ENCODE peak calls at places on chromosomes 2 and 18, in six cellular contexts. G, H, D, A, R and F are unnamed samples.
A peak's percentile ranks its signal among the peaks of the same experiment; 100 is the strongest.

GRCh38 chr2:88090446-88091283 is 23.0 kb downstream of the SMYD1 start:
- DNase-seq in G (no peak), H (no peak), A (no peak), D (no peak), R (no peak), F (no peak)

GRCh38 chr2:177806025-177806424 is 266.6 kb downstream of the PDE11A start:
- DNase-seq in H (no peak), R (no peak), A (no peak), D (no peak), G (no peak), F (no peak)

GRCh38 chr2:219759801-219760200 is 132.4 kb downstream of the SLC4A3 start:
- DNase-seq in H (no peak), G (no peak), R (no peak), D (no peak), A (no peak), F (no peak)

GRCh38 chr2:143939976-143940375 is 579.9 kb downstream of the ZEB2 start:
- DNase-seq in G (no peak), R (no peak), D (no peak), A (peak; percentile 51), H (no peak), F (peak; percentile 30)

GRCh38 chr2:223523541-223523940 is 78.6 kb downstream of the SCG2 start:
- DNase-seq in G (no peak), R (no peak), H (no peak), A (peak; percentile 46), D (no peak), F (no peak)

GRCh38 chr18:70453058-70453775 is 164.4 kb downstream of the SOCS6 start:
- DNase-seq in R (no peak), A (peak; percentile 42), G (no peak), D (no peak), H (no peak), F (no peak)

GRCh38 chr2:54482725-54483124 is 26.6 kb downstream of the SPTBN1 start:
- DNase-seq in G (peak; percentile 33), A (peak; percentile 90), D (peak; percentile 17), R (no peak), H (no peak), F (no peak)

GRCh38 chr18:58176915-58177717 is 133.1 kb downstream of the NEDD4L start:
- DNase-seq in G (no peak), A (peak; percentile 95), D (no peak), R (no peak), H (no peak), F (no peak)

GRCh38 chr2:217162533-217162932 is 302.7 kb upstream of the TNP1 start:
- DNase-seq in G (no peak), R (peak; percentile 65), H (no peak), D (no peak), A (peak; percentile 99), F (no peak)

GRCh38 chr2:40440835-40441234 is 11.1 kb downstream of the SLC8A1 start:
- DNase-seq in D (no peak), G (no peak), A (no peak), H (no peak), R (no peak), F (no peak)

GRCh38 chr18:692841-693240 is 19.6 kb downstream of the ENOSF1 start:
- DNase-seq in H (no peak), D (no peak), R (no peak), G (no peak), A (no peak), F (peak; percentile 75)

GRCh38 chr18:35042389-35043066 is 1.3 kb downstream of the MAPRE2 start:
- DNase-seq in G (no peak), A (no peak), H (no peak), D (no peak), R (no peak), F (no peak)

GRCh38 chr2:7437716-7438648 is 520.8 kb downstream of the RNF144A start:
- DNase-seq in R (no peak), H (no peak), D (no peak), G (no peak), A (no peak), F (no peak)

GRCh38 chr2:133848111-133848649 is 279.9 kb upstream of the NCKAP5 start:
- DNase-seq in D (no peak), H (no peak), R (no peak), A (no peak), G (no peak), F (no peak)

DNA sequence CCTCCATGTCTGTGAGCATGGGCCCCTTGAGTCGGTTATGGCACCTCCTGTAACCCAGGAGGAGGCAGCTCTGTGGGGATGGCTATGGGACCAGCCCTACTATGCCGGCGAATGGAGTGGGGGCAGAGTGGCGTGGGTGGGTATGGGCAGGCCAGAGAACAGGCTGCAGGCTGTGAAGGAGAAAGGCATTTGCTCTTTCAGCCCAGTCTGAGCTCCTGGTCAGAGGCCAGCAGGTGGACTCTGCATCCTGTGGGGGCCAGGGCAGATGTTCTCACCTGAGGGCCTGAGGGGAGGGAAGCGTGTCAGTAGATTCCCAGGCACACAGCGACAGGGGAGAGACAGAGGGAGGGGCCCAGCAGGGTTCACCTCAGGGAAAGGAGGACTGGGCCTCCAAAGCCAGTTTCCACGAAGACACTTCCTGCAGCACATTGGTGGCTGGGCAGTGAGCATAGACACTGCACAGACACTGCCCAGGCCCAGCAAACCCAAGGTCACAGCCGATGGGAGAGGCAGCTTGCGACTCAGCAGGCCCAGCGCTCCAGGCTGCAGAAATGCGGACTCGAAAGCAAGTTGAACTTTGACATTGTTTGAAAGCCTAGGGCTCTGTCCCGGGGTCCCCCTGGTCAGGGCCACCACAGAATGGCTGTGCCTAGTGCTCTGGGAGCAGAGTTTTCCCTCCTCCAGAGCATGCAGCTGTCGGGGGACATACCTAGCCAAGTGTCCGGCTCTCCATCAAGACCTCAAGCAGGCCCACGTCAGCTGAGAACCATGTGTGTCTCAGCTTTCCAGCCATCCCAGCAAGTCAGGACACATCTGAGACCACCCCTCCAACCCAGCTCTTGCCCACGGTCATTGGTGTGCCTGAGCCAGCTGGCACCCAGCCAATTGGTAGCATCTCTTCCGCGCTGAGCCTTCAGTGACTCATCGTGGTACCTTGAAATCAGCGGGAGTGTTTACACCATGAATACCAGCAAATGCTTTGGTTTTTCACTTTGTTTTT is 53.8 kb downstream of the TGOLN2 start:
- DNase-seq in A (peak; percentile 91), G (no peak), R (peak; percentile 23), D (peak; percentile 26), H (no peak), F (peak; percentile 78)
- H3K4me1 ChIP-seq in A (peaks cover 37% of the 10 kb centered on the region), G (no peaks in the 10 kb centered on the region), R (no peaks in the 10 kb centered on the region), D (peaks cover 40% of the 10 kb centered on the region), H (no peaks in the 10 kb centered on the region), F (peaks cover 34% of the 10 kb centered on the region)

GRCh38 chr18:61894751-61895524 is 2.1 kb upstream of the RNF152 start:
- DNase-seq in R (no peak), H (no peak), G (no peak), A (no peak), D (no peak), F (no peak)

GRCh38 chr18:61896118-61896517 is 3.3 kb upstream of the RNF152 start:
- DNase-seq in R (no peak), G (no peak), D (no peak), A (no peak), H (no peak), F (no peak)

GRCh38 chr18:61893304-61893970 is 630 bp upstream of the RNF152 start:
- DNase-seq in G (no peak), R (peak; percentile 3), D (peak; percentile 55), H (no peak), A (peak; percentile 61), F (peak; percentile 69)

GRCh38 chr18:61892683-61893303 is at the start of gene RNF152:
- DNase-seq in D (peak; percentile 32), R (no peak), H (no peak), A (peak; percentile 25), G (no peak), F (peak; percentile 15)

DNA sequence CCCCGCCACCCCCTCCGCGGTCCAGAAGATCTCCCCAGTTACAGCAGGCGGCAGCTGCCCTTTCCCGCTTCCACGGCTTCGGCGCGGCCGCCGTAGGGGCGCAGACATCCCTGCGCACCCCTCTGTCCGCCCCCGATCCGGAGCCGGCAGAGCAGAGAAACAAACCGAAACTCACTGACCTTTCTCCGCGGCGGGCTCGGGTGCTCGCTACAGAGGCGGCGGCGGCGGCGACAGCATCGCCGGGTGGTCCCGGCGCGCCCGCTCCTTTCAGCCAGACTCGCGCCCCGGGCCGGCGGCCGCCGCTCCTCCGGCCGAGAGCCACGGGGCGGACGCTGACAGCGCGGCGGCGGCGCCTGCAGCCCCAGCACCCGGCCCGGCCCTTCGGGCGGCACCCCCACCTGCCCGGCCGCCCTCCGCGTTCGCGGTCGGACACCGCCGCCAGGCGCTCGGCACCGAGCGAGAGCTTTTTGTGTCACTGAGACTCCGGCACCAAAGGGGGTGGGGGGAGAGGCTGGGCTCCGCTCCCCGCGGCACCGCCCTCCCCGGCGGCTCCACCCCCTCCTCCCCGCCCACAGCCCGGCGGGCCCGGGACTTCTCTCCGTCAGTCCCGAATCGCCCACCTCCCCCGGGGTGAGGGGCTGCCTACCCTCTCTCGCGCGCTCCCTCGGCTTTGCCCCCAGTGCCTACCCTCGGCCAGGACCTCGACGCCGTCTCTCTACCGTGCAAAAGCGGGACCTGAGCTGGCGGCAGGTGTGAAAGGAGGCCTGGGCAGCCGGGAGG is 1.4 kb upstream of the RNF152 start:
- DNase-seq in H (peak; percentile 87), A (peak; percentile 64), D (peak; percentile 88), G (peak; percentile 64), R (peak; percentile 57), F (peak; percentile 77)
- TF ChIP-seq POLR2A in H (no peak), A (peak; percentile 76), D (peak; percentile 24), G (no peak), R (no peak), F (peak; percentile 33)

GRCh38 chr18:63189817-63190216 is 129.8 kb downstream of the BCL2 start:
- DNase-seq in D (no peak), G (no peak), R (no peak), H (no peak), A (no peak), F (no peak)

GRCh38 chr18:63189041-63189440 is 130.5 kb downstream of the BCL2 start:
- DNase-seq in A (no peak), H (no peak), R (no peak), D (no peak), G (no peak), F (no peak)

GRCh38 chr18:63192171-63192884 is 127.2 kb downstream of the BCL2 start:
- DNase-seq in A (no peak), R (no peak), G (no peak), D (no peak), H (no peak), F (no peak)

GRCh38 chr18:63192885-63193349 is 126.7 kb downstream of the BCL2 start:
- DNase-seq in D (no peak), H (no peak), G (no peak), A (no peak), R (no peak), F (no peak)

GRCh38 chr18:63191413-63191812 is 128.2 kb downstream of the BCL2 start:
- DNase-seq in D (no peak), H (no peak), R (no peak), G (no peak), A (no peak), F (no peak)
- H3K4me1 ChIP-seq in D (peaks cover 20% of the 10 kb centered on the region), H (peaks cover 17% of the 10 kb centered on the region), R (no peaks in the 10 kb centered on the region), G (no peaks in the 10 kb centered on the region), A (no peaks in the 10 kb centered on the region), F (peaks cover 4% of the 10 kb centered on the region)

DNA sequence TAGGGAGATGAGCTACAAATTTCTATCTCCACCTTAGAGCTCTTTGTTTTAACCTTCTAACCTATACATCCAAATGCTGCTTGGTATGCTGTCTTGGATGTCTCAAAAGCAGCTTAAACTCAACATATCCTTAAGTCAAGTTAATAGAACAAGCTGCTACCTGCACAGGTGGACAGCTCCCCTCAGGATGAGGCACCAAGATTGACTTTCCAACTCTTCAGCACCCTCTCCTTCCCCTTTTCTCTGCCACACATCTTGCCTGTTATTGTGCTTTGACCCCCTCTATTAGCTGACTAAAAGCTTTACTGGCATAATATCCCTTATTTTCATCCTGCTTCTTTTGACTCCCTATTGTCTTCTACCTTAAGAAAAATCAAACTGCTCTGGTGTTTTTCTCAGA is 448.1 kb upstream of the MEX3C start:
- DNase-seq in A (no peak), G (no peak), D (no peak), H (no peak), R (no peak), F (no peak)
- TF ChIP-seq POLR2A in A (no peak), G (no peak), D (no peak), H (no peak), R (no peak), F (no peak)